ENCODE peak calls at places on chromosomes 2 and 18, in four cellular contexts. One of them, this sample, is unnamed.

GRCh38 chr2:213243189-213244044 is 40.8 kb upstream of the SPAG16 start:
- DNase-seq in activated T-cell treated with anti-CD3 and anti-CD28 coated beads, Interleukin-2, amount 50 U/mL, for 72 hours: no peak
- DNase-seq in OCI-M1: no peak
- DNase-seq in substantia nigra: no peak
- DNase-seq in this sample: no peak

GRCh38 chr18:29309352-29309751 is 1132.4 kb upstream of the CDH2 start:
- DNase-seq in activated T-cell treated with anti-CD3 and anti-CD28 coated beads, Interleukin-2, amount 50 U/mL, for 72 hours: no peak
- DNase-seq in OCI-M1: no peak
- DNase-seq in substantia nigra: no peak
- DNase-seq in this sample: no peak

GRCh38 chr2:75788925-75789324 is 78.2 kb upstream of the GCFC2 start:
- DNase-seq in activated T-cell treated with anti-CD3 and anti-CD28 coated beads, Interleukin-2, amount 50 U/mL, for 72 hours: no peak
- DNase-seq in OCI-M1: no peak
- DNase-seq in substantia nigra: no peak
- DNase-seq in this sample: no peak

GRCh38 chr18:44996261-44996660 is 315.6 kb downstream of the SETBP1 start:
- DNase-seq in activated T-cell treated with anti-CD3 and anti-CD28 coated beads, Interleukin-2, amount 50 U/mL, for 72 hours: no peak
- DNase-seq in OCI-M1: peak; percentile 71
- DNase-seq in substantia nigra: no peak
- DNase-seq in this sample: no peak

GRCh38 chr2:54455584-54456525 is at the start of gene SPTBN1:
- DNase-seq in activated T-cell treated with anti-CD3 and anti-CD28 coated beads, Interleukin-2, amount 50 U/mL, for 72 hours: peak; percentile 13
- DNase-seq in OCI-M1: no peak
- DNase-seq in substantia nigra: peak; percentile 97
- DNase-seq in this sample: peak; percentile 93

GRCh38 chr2:109378682-109379081 is 235.1 kb downstream of the SEPTIN10 start:
- DNase-seq in activated T-cell treated with anti-CD3 and anti-CD28 coated beads, Interleukin-2, amount 50 U/mL, for 72 hours: no peak
- DNase-seq in OCI-M1: no peak
- DNase-seq in substantia nigra: no peak
- DNase-seq in this sample: no peak

GRCh38 chr18:57755473-57756067 is 47.5 kb downstream of the ATP8B1 start:
- DNase-seq in activated T-cell treated with anti-CD3 and anti-CD28 coated beads, Interleukin-2, amount 50 U/mL, for 72 hours: no peak
- DNase-seq in OCI-M1: no peak
- DNase-seq in substantia nigra: no peak
- DNase-seq in this sample: no peak

GRCh38 chr2:102166189-102166845 is 20.5 kb upstream of the IL1RL2 start:
- DNase-seq in activated T-cell treated with anti-CD3 and anti-CD28 coated beads, Interleukin-2, amount 50 U/mL, for 72 hours: no peak
- DNase-seq in OCI-M1: peak; percentile 53
- DNase-seq in substantia nigra: no peak
- DNase-seq in this sample: no peak

GRCh38 chr2:27915874-27916273 is 25.3 kb downstream of the BABAM2 start:
- DNase-seq in activated T-cell treated with anti-CD3 and anti-CD28 coated beads, Interleukin-2, amount 50 U/mL, for 72 hours: no peak
- DNase-seq in OCI-M1: no peak
- DNase-seq in substantia nigra: no peak
- DNase-seq in this sample: no peak

GRCh38 chr2:109351164-109351756 is 222.3 kb downstream of the SH3RF3 start:
- DNase-seq in activated T-cell treated with anti-CD3 and anti-CD28 coated beads, Interleukin-2, amount 50 U/mL, for 72 hours: no peak
- DNase-seq in OCI-M1: no peak
- DNase-seq in substantia nigra: no peak
- DNase-seq in this sample: no peak

This sample was measured in caudate nucleus.